ENCODE peak calls at places on chromosomes 5 and 9, in five cellular contexts. One of them, this sample, is unnamed.

GRCh38 chr9:123482295-123482970 is 126.4 kb downstream of the CRB2 start:
- DNase-seq in esophagus muscularis mucosa: no peak
- DNase-seq in adipocyte: no peak
- DNase-seq in GM12864: no peak
- DNase-seq in fibroblast of lung: no peak
- DNase-seq in this sample: no peak

GRCh38 chr5:100311811-100312210 is 223.4 kb upstream of the FAM174A start:
- DNase-seq in adipocyte: no peak
- DNase-seq in fibroblast of lung: peak
- DNase-seq in esophagus muscularis mucosa: no peak
- DNase-seq in GM12864: no peak
- DNase-seq in this sample: no peak

GRCh38 chr9:5721279-5722087 is 92.6 kb downstream of the RIC1 start:
- DNase-seq in GM12864: no peak
- DNase-seq in adipocyte: no peak
- DNase-seq in fibroblast of lung: no peak
- DNase-seq in esophagus muscularis mucosa: no peak
- DNase-seq in this sample: no peak

GRCh38 chr5:107783551-107783950 is 112.8 kb upstream of the EFNA5 start:
- DNase-seq in esophagus muscularis mucosa: no peak
- DNase-seq in fibroblast of lung: peak
- DNase-seq in GM12864: no peak
- DNase-seq in adipocyte: peak
- DNase-seq in this sample: no peak

GRCh38 chr5:102638912-102639652 is 116.0 kb upstream of the PAM start:
- DNase-seq in esophagus muscularis mucosa: no peak
- DNase-seq in adipocyte: peak
- DNase-seq in fibroblast of lung: no peak
- DNase-seq in GM12864: no peak
- DNase-seq in this sample: peak

GRCh38 chr5:124801551-124801950 is 55.1 kb upstream of the ZNF608 start:
- DNase-seq in GM12864: no peak
- DNase-seq in adipocyte: no peak
- DNase-seq in esophagus muscularis mucosa: no peak
- DNase-seq in fibroblast of lung: no peak
- DNase-seq in this sample: no peak

GRCh38 chr9:4423207-4423610 is 67.1 kb upstream of the SLC1A1 start:
- DNase-seq in adipocyte: no peak
- DNase-seq in GM12864: no peak
- DNase-seq in esophagus muscularis mucosa: no peak
- DNase-seq in fibroblast of lung: no peak
- DNase-seq in this sample: no peak

GRCh38 chr9:33452828-33453271 is 5.5 kb upstream of the AQP3 start:
- DNase-seq in GM12864: no peak
- DNase-seq in fibroblast of lung: peak
- DNase-seq in adipocyte: peak
- DNase-seq in esophagus muscularis mucosa: no peak
- DNase-seq in this sample: peak

GRCh38 chr9:112050544-112051475 is 124.3 kb downstream of the SUSD1 start:
- DNase-seq in esophagus muscularis mucosa: peak
- DNase-seq in fibroblast of lung: peak
- DNase-seq in adipocyte: peak
- DNase-seq in GM12864: no peak
- DNase-seq in this sample: no peak

GRCh38 chr9:109253241-109253636 is 67.6 kb downstream of the EPB41L4B start:
- DNase-seq in adipocyte: no peak
- DNase-seq in GM12864: no peak
- DNase-seq in fibroblast of lung: no peak
- DNase-seq in esophagus muscularis mucosa: no peak
- DNase-seq in this sample: no peak
- H3K4me3 ChIP-seq in adipocyte: no peak
- H3K4me3 ChIP-seq in GM12864: no peak
- H3K4me3 ChIP-seq in fibroblast of lung: no peak
- H3K4me3 ChIP-seq in esophagus muscularis mucosa: no peak
- H3K4me3 ChIP-seq in this sample: no peak

GRCh38 chr9:37287317-37287716 is 135.2 kb upstream of the GRHPR start:
- DNase-seq in esophagus muscularis mucosa: no peak
- DNase-seq in fibroblast of lung: no peak
- DNase-seq in adipocyte: no peak
- DNase-seq in GM12864: no peak
- DNase-seq in this sample: no peak

GRCh38 chr9:37286530-37287175 is 135.8 kb upstream of the GRHPR start:
- DNase-seq in adipocyte: no peak
- DNase-seq in fibroblast of lung: no peak
- DNase-seq in GM12864: no peak
- DNase-seq in esophagus muscularis mucosa: no peak
- DNase-seq in this sample: no peak

GRCh38 chr9:37281541-37281940 is 141.0 kb upstream of the GRHPR start:
- DNase-seq in esophagus muscularis mucosa: no peak
- DNase-seq in adipocyte: no peak
- DNase-seq in fibroblast of lung: no peak
- DNase-seq in GM12864: no peak
- DNase-seq in this sample: no peak

GRCh38 chr9:37283730-37284235 is 138.7 kb upstream of the GRHPR start:
- DNase-seq in esophagus muscularis mucosa: no peak
- DNase-seq in fibroblast of lung: peak
- DNase-seq in GM12864: no peak
- DNase-seq in adipocyte: peak
- DNase-seq in this sample: peak

GRCh38 chr9:37284631-37285030 is 137.9 kb upstream of the GRHPR start:
- DNase-seq in adipocyte: peak
- DNase-seq in GM12864: no peak
- DNase-seq in fibroblast of lung: peak
- DNase-seq in esophagus muscularis mucosa: no peak
- DNase-seq in this sample: no peak
- H3K4me3 ChIP-seq in adipocyte: no peak
- H3K4me3 ChIP-seq in GM12864: no peak
- H3K4me3 ChIP-seq in fibroblast of lung: no peak
- H3K4me3 ChIP-seq in esophagus muscularis mucosa: no peak
- H3K4me3 ChIP-seq in this sample: no peak

DNA sequence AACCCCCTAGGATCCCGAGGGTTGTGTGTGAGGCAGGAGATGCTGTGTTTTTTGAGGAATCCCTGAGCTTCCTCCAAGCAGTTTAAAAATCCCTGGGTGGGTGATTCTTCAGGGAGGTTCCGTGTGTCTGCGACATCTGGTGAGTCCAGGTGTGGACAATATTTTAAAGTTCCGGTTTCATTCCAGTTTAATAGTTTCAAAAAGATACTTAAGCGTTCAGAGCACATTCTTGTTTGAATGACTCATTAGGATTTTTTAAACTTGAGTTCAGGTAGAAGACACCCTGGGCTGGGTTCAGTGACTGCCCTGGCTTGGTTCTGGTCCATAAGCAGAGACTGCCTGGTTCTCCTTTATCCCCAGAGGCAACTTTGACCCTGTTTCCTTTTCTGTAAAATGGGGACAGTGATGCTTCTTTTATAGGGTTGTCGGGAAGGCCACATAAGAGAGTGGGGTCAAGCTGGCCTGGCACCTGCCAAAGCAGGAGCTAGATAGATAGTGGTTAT is 119.2 kb downstream of the RGS3 start:
- DNase-seq in adipocyte: no peak
- DNase-seq in fibroblast of lung: no peak
- DNase-seq in esophagus muscularis mucosa: no peak
- DNase-seq in GM12864: no peak
- DNase-seq in this sample: no peak
- H3K4me3 ChIP-seq in adipocyte: no peak
- H3K4me3 ChIP-seq in fibroblast of lung: no peak
- H3K4me3 ChIP-seq in esophagus muscularis mucosa: no peak
- H3K4me3 ChIP-seq in GM12864: no peak
- H3K4me3 ChIP-seq in this sample: no peak

GRCh38 chr9:129838707-129839259 is 3.5 kb downstream of the USP20 start:
- DNase-seq in fibroblast of lung: peak
- DNase-seq in esophagus muscularis mucosa: no peak
- DNase-seq in GM12864: no peak
- DNase-seq in adipocyte: peak
- DNase-seq in this sample: no peak

GRCh38 chr9:129841071-129841470 is 5.8 kb downstream of the USP20 start:
- DNase-seq in GM12864: no peak
- DNase-seq in adipocyte: no peak
- DNase-seq in esophagus muscularis mucosa: no peak
- DNase-seq in fibroblast of lung: no peak
- DNase-seq in this sample: no peak

GRCh38 chr9:129840024-129840423 is 4.8 kb downstream of the USP20 start:
- DNase-seq in GM12864: no peak
- DNase-seq in fibroblast of lung: no peak
- DNase-seq in adipocyte: no peak
- DNase-seq in esophagus muscularis mucosa: no peak
- DNase-seq in this sample: no peak

GRCh38 chr9:129836342-129837007 is 1.2 kb downstream of the USP20 start:
- DNase-seq in adipocyte: peak
- DNase-seq in fibroblast of lung: no peak
- DNase-seq in esophagus muscularis mucosa: no peak
- DNase-seq in GM12864: no peak
- DNase-seq in this sample: no peak

GRCh38 chr9:129839324-129840023 is 4.2 kb downstream of the USP20 start:
- DNase-seq in fibroblast of lung: no peak
- DNase-seq in adipocyte: peak
- DNase-seq in GM12864: no peak
- DNase-seq in esophagus muscularis mucosa: no peak
- DNase-seq in this sample: no peak
- H3K4me3 ChIP-seq in fibroblast of lung: no peak
- H3K4me3 ChIP-seq in adipocyte: no peak
- H3K4me3 ChIP-seq in GM12864: no peak
- H3K4me3 ChIP-seq in esophagus muscularis mucosa: no peak
- H3K4me3 ChIP-seq in this sample: no peak

DNA sequence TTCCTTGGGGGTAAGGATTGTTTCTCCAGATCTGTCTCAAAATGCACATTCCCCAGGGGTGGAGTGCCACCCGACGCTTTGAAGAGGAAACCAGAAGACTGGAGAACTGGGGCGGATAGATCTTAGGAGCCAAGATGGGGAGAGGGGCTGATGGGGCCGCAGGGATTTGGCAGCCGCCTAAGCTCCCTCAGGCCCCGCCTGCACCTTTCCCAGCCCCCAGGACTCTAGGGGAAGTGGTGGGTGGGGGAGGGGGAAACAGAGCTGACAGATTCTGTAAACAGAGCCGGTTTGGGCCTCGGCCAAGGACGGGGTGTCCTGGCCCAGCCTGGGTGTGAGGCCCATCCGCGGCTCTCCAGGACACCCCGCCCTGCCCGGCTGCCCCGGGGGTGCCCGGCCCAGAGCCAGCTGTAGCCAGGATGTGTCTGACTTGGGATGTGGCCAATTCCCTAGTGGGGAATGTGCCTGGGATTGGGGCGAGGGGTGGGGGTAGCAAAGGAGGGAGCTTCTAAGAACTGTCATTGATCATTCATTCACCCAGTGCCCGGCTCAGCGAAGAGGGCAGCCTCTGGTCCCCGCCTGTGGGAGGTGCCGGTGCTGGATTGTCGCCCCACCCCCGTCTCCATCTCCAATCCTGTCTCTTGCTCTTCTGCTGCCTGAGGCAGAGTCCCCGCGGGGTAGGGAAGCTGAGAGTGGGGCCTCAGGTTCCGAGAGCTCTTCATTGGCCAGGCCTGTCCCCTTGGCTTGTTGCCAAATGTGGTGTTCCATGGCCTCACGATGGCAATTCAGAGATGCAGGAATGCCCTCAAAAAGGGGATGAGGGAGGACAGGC is 54.8 kb upstream of the CDKN2AIPNL start:
- DNase-seq in fibroblast of lung: peak
- DNase-seq in esophagus muscularis mucosa: peak
- DNase-seq in adipocyte: peak
- DNase-seq in GM12864: no peak
- DNase-seq in this sample: peak
- H3K4me3 ChIP-seq in fibroblast of lung: peak
- H3K4me3 ChIP-seq in esophagus muscularis mucosa: peak
- H3K4me3 ChIP-seq in adipocyte: peak
- H3K4me3 ChIP-seq in GM12864: peak
- H3K4me3 ChIP-seq in this sample: peak